ENCODE peak calls at places on chromosomes 2 and 18, in ten cellular contexts. S is RPMI8226; R is fibroblast of the aortic adventitia; Z is aorta; W is SJSA1; K is naive thymus-derived CD8-positive, alpha-beta T cell; L is substantia nigra; I is effector memory CD8-positive, alpha-beta T cell; J is H9; N is amygdala. D is an unnamed sample.

GRCh38 chr18:74679679-74680076 is 82.0 kb downstream of the ZNF407 start:
- DNase-seq in S (no peak), R (no peak), Z (no peak), W (no peak), K (no peak), L (no peak), I (no peak), J (no peak), N (no peak), D (no peak)

GRCh38 chr2:45782968-45783367 is 131.5 kb downstream of the PRKCE start:
- DNase-seq in S (no peak), R (no peak), Z (no peak), W (no peak), K (no peak), L (peak), I (no peak), J (no peak), N (no peak), D (no peak)

GRCh38 chr2:98915751-98916358 is 20.2 kb downstream of the CRACDL start:
- DNase-seq in S (no peak), R (peak), Z (no peak), W (no peak), K (no peak), L (no peak), I (no peak), J (no peak), N (no peak), D (no peak)

GRCh38 chr2:172456002-172456401 is 28.6 kb downstream of the ITGA6 start:
- DNase-seq in S (no peak), R (no peak), Z (no peak), W (no peak), K (no peak), L (no peak), I (no peak), J (peak), N (no peak), D (no peak)

GRCh38 chr2:196959291-196959690 is 32.8 kb upstream of the PGAP1 start:
- DNase-seq in S (no peak), R (no peak), Z (no peak), W (no peak), K (no peak), L (no peak), I (no peak), J (no peak), N (no peak), D (no peak)

GRCh38 chr18:32445846-32446245 is 24.8 kb downstream of the GAREM1 start:
- DNase-seq in S (no peak), R (no peak), Z (no peak), W (no peak), K (no peak), L (no peak), I (no peak), J (no peak), N (no peak), D (no peak)

GRCh38 chr2:136384541-136385303 is 266.8 kb upstream of the CXCR4 start:
- DNase-seq in S (peak), R (peak), Z (no peak), W (no peak), K (peak), L (no peak), I (peak), J (peak), N (no peak), D (no peak)

GRCh38 chr18:60568211-60568610 is 195.6 kb upstream of the MC4R start:
- DNase-seq in S (no peak), R (no peak), Z (no peak), W (no peak), K (no peak), L (no peak), I (no peak), J (no peak), N (no peak), D (no peak)

GRCh38 chr18:48192542-48192941 is 216.6 kb downstream of the ZBTB7C start:
- DNase-seq in S (no peak), R (no peak), Z (no peak), W (no peak), K (no peak), L (no peak), I (no peak), J (no peak), N (no peak), D (no peak)

GRCh38 chr2:85064927-85065630 is 68.1 kb upstream of the TCF7L1 start:
- DNase-seq in S (no peak), R (no peak), Z (no peak), W (no peak), K (no peak), L (no peak), I (no peak), J (peak), N (no peak), D (no peak)

GRCh38 chr18:44651453-44651852 is 29.2 kb upstream of the SETBP1 start:
- DNase-seq in S (no peak), R (peak), Z (no peak), W (no peak), K (no peak), L (no peak), I (no peak), J (no peak), N (no peak), D (no peak)

GRCh38 chr2:233430091-233430490 is 75.8 kb downstream of the DGKD start:
- DNase-seq in S (no peak), R (peak), Z (no peak), W (no peak), K (no peak), L (no peak), I (no peak), J (no peak), N (no peak), D (no peak)

GRCh38 chr2:240949791-240950705 is 43.9 kb downstream of the CROCC2 start:
- DNase-seq in S (no peak), R (no peak), Z (peak), W (peak), K (no peak), L (no peak), I (no peak), J (no peak), N (no peak), D (peak)

GRCh38 chr2:142707318-142707717 is 170.1 kb upstream of the KYNU start:
- DNase-seq in S (no peak), R (no peak), Z (no peak), W (no peak), K (no peak), L (no peak), I (no peak), J (peak), N (no peak), D (no peak)

GRCh38 chr2:84971799-84972790 is 1.1 kb downstream of the KCMF1 start:
- DNase-seq in S (peak), R (peak), Z (peak), W (peak), K (peak), L (peak), I (peak), J (no peak), N (peak), D (peak)

GRCh38 chr18:48902023-48902855 is 48.5 kb downstream of the SMAD7 start:
- DNase-seq in S (peak), R (peak), Z (peak), W (peak), K (no peak), L (peak), I (no peak), J (peak), N (peak), D (no peak)

GRCh38 chr18:69865656-69866241 is 81.9 kb downstream of the CD226 start:
- DNase-seq in S (no peak), R (peak), Z (no peak), W (no peak), K (no peak), L (no peak), I (no peak), J (no peak), N (no peak), D (no peak)

GRCh38 chr18:67783215-67783946 is 266.9 kb upstream of the DSEL start:
- DNase-seq in S (no peak), R (peak), Z (no peak), W (no peak), K (no peak), L (no peak), I (no peak), J (no peak), N (no peak), D (no peak)

GRCh38 chr18:75068682-75069435 is 140.1 kb downstream of the PTGR3 start:
- DNase-seq in S (no peak), R (no peak), Z (no peak), W (no peak), K (no peak), L (no peak), I (no peak), J (no peak), N (no peak), D (no peak)

GRCh38 chr2:30447149-30448045 is at the start of gene LCLAT1:
- DNase-seq in S (peak), R (peak), Z (peak), W (peak), K (peak), L (peak), I (peak), J (peak), N (peak), D (peak)

GRCh38 chr2:27148801-27149439 is at the start of gene TCF23:
- DNase-seq in S (no peak), R (no peak), Z (peak), W (no peak), K (no peak), L (no peak), I (no peak), J (no peak), N (no peak), D (no peak)

GRCh38 chr18:13823707-13824395 is at the start of gene MC5R:
- DNase-seq in S (peak), R (peak), Z (peak), W (peak), K (peak), L (peak), I (peak), J (peak), N (peak), D (peak)

GRCh38 chr2:226869371-226869770 is 33.5 kb downstream of the RHBDD1 start:
- DNase-seq in S (no peak), R (no peak), Z (no peak), W (no peak), K (no peak), L (no peak), I (no peak), J (no peak), N (no peak), D (no peak)

GRCh38 chr2:97995026-97995733 is 568 bp downstream of the TMEM131 start:
- DNase-seq in S (peak), R (peak), Z (peak), W (no peak), K (peak), L (no peak), I (peak), J (no peak), N (no peak), D (peak)

GRCh38 chr18:67400502-67401117 is 115.9 kb downstream of the DSEL start:
- DNase-seq in S (no peak), R (peak), Z (no peak), W (no peak), K (no peak), L (no peak), I (no peak), J (no peak), N (no peak), D (no peak)

GRCh38 chr2:215780891-215781290 is 232.5 kb downstream of the MREG start:
- DNase-seq in S (no peak), R (peak), Z (no peak), W (no peak), K (no peak), L (no peak), I (no peak), J (no peak), N (no peak), D (no peak)

GRCh38 chr2:133377021-133377481 is 191.2 kb downstream of the NCKAP5 start:
- DNase-seq in S (no peak), R (peak), Z (no peak), W (no peak), K (no peak), L (no peak), I (no peak), J (no peak), N (no peak), D (no peak)

GRCh38 chr18:21584391-21584790 is 16.1 kb downstream of the ESCO1 start:
- DNase-seq in S (no peak), R (no peak), Z (no peak), W (no peak), K (no peak), L (no peak), I (no peak), J (no peak), N (no peak), D (no peak)

GRCh38 chr2:109612991-109613921 is 510 bp downstream of the SEPTIN10 start:
- DNase-seq in S (peak), R (peak), Z (peak), W (peak), K (no peak), L (no peak), I (no peak), J (peak), N (no peak), D (no peak)

GRCh38 chr2:11746807-11747459 is 501 bp downstream of the LPIN1 start:
- DNase-seq in S (peak), R (no peak), Z (peak), W (no peak), K (no peak), L (no peak), I (no peak), J (peak), N (no peak), D (no peak)

GRCh38 chr2:196230051-196230450 is 58.7 kb upstream of the STK17B start:
- DNase-seq in S (no peak), R (no peak), Z (no peak), W (no peak), K (peak), L (no peak), I (peak), J (no peak), N (no peak), D (no peak)

GRCh38 chr18:31576670-31577069 is 15.0 kb upstream of the TTR start:
- DNase-seq in S (no peak), R (no peak), Z (no peak), W (no peak), K (no peak), L (no peak), I (no peak), J (no peak), N (no peak), D (no peak)

GRCh38 chr2:44939074-44940052 is 2.1 kb upstream of the SIX3 start:
- DNase-seq in S (no peak), R (no peak), Z (no peak), W (no peak), K (no peak), L (no peak), I (no peak), J (peak), N (no peak), D (no peak)